ENCODE peak calls at places on chromosomes 5 and 9, in five cellular contexts. One of them, this sample, is unnamed.

GRCh38 chr5:55177078-55177477 is 4.1 kb upstream of the CDC20B start:
- DNase-seq in stomach: no peak
- DNase-seq in stimulated activated CD4-positive, alpha-beta T cell treated with anti-CD3 and anti-CD28 coated beads, TNF-alpha, amount 100 ng/mL, for 4 hours: no peak
- DNase-seq in GM23248: no peak
- DNase-seq in nephron progenitor cell: no peak
- DNase-seq in this sample: no peak

GRCh38 chr9:89418882-89419641 is 78.9 kb downstream of the SEMA4D start:
- DNase-seq in stimulated activated CD4-positive, alpha-beta T cell treated with anti-CD3 and anti-CD28 coated beads, TNF-alpha, amount 100 ng/mL, for 4 hours: peak
- DNase-seq in nephron progenitor cell: no peak
- DNase-seq in stomach: no peak
- DNase-seq in GM23248: no peak
- DNase-seq in this sample: peak

GRCh38 chr5:94407023-94407422 is 211.4 kb downstream of the KIAA0825 start:
- DNase-seq in GM23248: no peak
- DNase-seq in stimulated activated CD4-positive, alpha-beta T cell treated with anti-CD3 and anti-CD28 coated beads, TNF-alpha, amount 100 ng/mL, for 4 hours: no peak
- DNase-seq in nephron progenitor cell: no peak
- DNase-seq in stomach: no peak
- DNase-seq in this sample: no peak

GRCh38 chr5:177087707-177088005 is 941 bp downstream of the FGFR4 start:
- DNase-seq in stimulated activated CD4-positive, alpha-beta T cell treated with anti-CD3 and anti-CD28 coated beads, TNF-alpha, amount 100 ng/mL, for 4 hours: no peak
- DNase-seq in nephron progenitor cell: no peak
- DNase-seq in GM23248: no peak
- DNase-seq in stomach: no peak
- DNase-seq in this sample: no peak

GRCh38 chr5:56269216-56269927 is 36.2 kb upstream of the ANKRD55 start:
- DNase-seq in stimulated activated CD4-positive, alpha-beta T cell treated with anti-CD3 and anti-CD28 coated beads, TNF-alpha, amount 100 ng/mL, for 4 hours: no peak
- DNase-seq in GM23248: peak
- DNase-seq in stomach: no peak
- DNase-seq in nephron progenitor cell: peak
- DNase-seq in this sample: no peak

GRCh38 chr5:181114844-181115778 is 15.9 kb downstream of the OR2V1 start:
- DNase-seq in stimulated activated CD4-positive, alpha-beta T cell treated with anti-CD3 and anti-CD28 coated beads, TNF-alpha, amount 100 ng/mL, for 4 hours: no peak
- DNase-seq in GM23248: peak
- DNase-seq in stomach: no peak
- DNase-seq in nephron progenitor cell: no peak
- DNase-seq in this sample: peak

GRCh38 chr9:78158286-78158685 is 77.6 kb upstream of the CEP78 start:
- DNase-seq in stomach: no peak
- DNase-seq in nephron progenitor cell: no peak
- DNase-seq in GM23248: no peak
- DNase-seq in stimulated activated CD4-positive, alpha-beta T cell treated with anti-CD3 and anti-CD28 coated beads, TNF-alpha, amount 100 ng/mL, for 4 hours: no peak
- DNase-seq in this sample: no peak

GRCh38 chr5:146337928-146338327 is 711 bp upstream of the POU4F3 start:
- DNase-seq in GM23248: no peak
- DNase-seq in stomach: no peak
- DNase-seq in stimulated activated CD4-positive, alpha-beta T cell treated with anti-CD3 and anti-CD28 coated beads, TNF-alpha, amount 100 ng/mL, for 4 hours: no peak
- DNase-seq in nephron progenitor cell: no peak
- DNase-seq in this sample: no peak

GRCh38 chr5:57902035-57902434 is 419.4 kb upstream of the ACTBL2 start:
- DNase-seq in nephron progenitor cell: no peak
- DNase-seq in stimulated activated CD4-positive, alpha-beta T cell treated with anti-CD3 and anti-CD28 coated beads, TNF-alpha, amount 100 ng/mL, for 4 hours: no peak
- DNase-seq in stomach: no peak
- DNase-seq in GM23248: no peak
- DNase-seq in this sample: no peak

GRCh38 chr5:158832096-158832495 is 267.6 kb downstream of the EBF1 start:
- DNase-seq in stimulated activated CD4-positive, alpha-beta T cell treated with anti-CD3 and anti-CD28 coated beads, TNF-alpha, amount 100 ng/mL, for 4 hours: no peak
- DNase-seq in GM23248: peak
- DNase-seq in stomach: no peak
- DNase-seq in nephron progenitor cell: no peak
- DNase-seq in this sample: no peak

GRCh38 chr5:148855249-148856008 is 29.0 kb downstream of the ADRB2 start:
- DNase-seq in nephron progenitor cell: no peak
- DNase-seq in stomach: no peak
- DNase-seq in stimulated activated CD4-positive, alpha-beta T cell treated with anti-CD3 and anti-CD28 coated beads, TNF-alpha, amount 100 ng/mL, for 4 hours: no peak
- DNase-seq in GM23248: no peak
- DNase-seq in this sample: no peak

GRCh38 chr5:98179791-98180755 is 593.4 kb upstream of the RGMB start:
- DNase-seq in stomach: no peak
- DNase-seq in nephron progenitor cell: no peak
- DNase-seq in stimulated activated CD4-positive, alpha-beta T cell treated with anti-CD3 and anti-CD28 coated beads, TNF-alpha, amount 100 ng/mL, for 4 hours: no peak
- DNase-seq in GM23248: peak
- DNase-seq in this sample: no peak

GRCh38 chr5:126107381-126107780 is 315.8 kb upstream of the GRAMD2B start:
- DNase-seq in stomach: no peak
- DNase-seq in GM23248: peak
- DNase-seq in stimulated activated CD4-positive, alpha-beta T cell treated with anti-CD3 and anti-CD28 coated beads, TNF-alpha, amount 100 ng/mL, for 4 hours: no peak
- DNase-seq in nephron progenitor cell: no peak
- DNase-seq in this sample: no peak

GRCh38 chr9:110762783-110763182 is 94.2 kb downstream of the MUSK start:
- DNase-seq in stimulated activated CD4-positive, alpha-beta T cell treated with anti-CD3 and anti-CD28 coated beads, TNF-alpha, amount 100 ng/mL, for 4 hours: no peak
- DNase-seq in stomach: no peak
- DNase-seq in nephron progenitor cell: no peak
- DNase-seq in GM23248: peak
- DNase-seq in this sample: no peak

GRCh38 chr5:19531374-19531952 is 456.5 kb downstream of the CDH18 start:
- DNase-seq in GM23248: peak
- DNase-seq in nephron progenitor cell: no peak
- DNase-seq in stimulated activated CD4-positive, alpha-beta T cell treated with anti-CD3 and anti-CD28 coated beads, TNF-alpha, amount 100 ng/mL, for 4 hours: no peak
- DNase-seq in stomach: no peak
- DNase-seq in this sample: no peak

GRCh38 chr5:107472620-107473064 is 198.1 kb downstream of the EFNA5 start:
- DNase-seq in GM23248: no peak
- DNase-seq in stimulated activated CD4-positive, alpha-beta T cell treated with anti-CD3 and anti-CD28 coated beads, TNF-alpha, amount 100 ng/mL, for 4 hours: no peak
- DNase-seq in stomach: no peak
- DNase-seq in nephron progenitor cell: no peak
- DNase-seq in this sample: no peak

GRCh38 chr5:143224672-143225071 is 178.8 kb downstream of the NR3C1 start:
- DNase-seq in stimulated activated CD4-positive, alpha-beta T cell treated with anti-CD3 and anti-CD28 coated beads, TNF-alpha, amount 100 ng/mL, for 4 hours: no peak
- DNase-seq in stomach: no peak
- DNase-seq in GM23248: no peak
- DNase-seq in nephron progenitor cell: no peak
- DNase-seq in this sample: no peak

GRCh38 chr5:16467363-16468219 is 2.0 kb upstream of the ZNF622 start:
- DNase-seq in GM23248: peak
- DNase-seq in stimulated activated CD4-positive, alpha-beta T cell treated with anti-CD3 and anti-CD28 coated beads, TNF-alpha, amount 100 ng/mL, for 4 hours: no peak
- DNase-seq in nephron progenitor cell: no peak
- DNase-seq in stomach: no peak
- DNase-seq in this sample: no peak

GRCh38 chr5:138180183-138180782 is 1.4 kb downstream of the KIF20A start:
- DNase-seq in stomach: no peak
- DNase-seq in stimulated activated CD4-positive, alpha-beta T cell treated with anti-CD3 and anti-CD28 coated beads, TNF-alpha, amount 100 ng/mL, for 4 hours: no peak
- DNase-seq in GM23248: peak
- DNase-seq in nephron progenitor cell: no peak
- DNase-seq in this sample: no peak

GRCh38 chr5:31106259-31106658 is 87.2 kb upstream of the CDH6 start:
- DNase-seq in stimulated activated CD4-positive, alpha-beta T cell treated with anti-CD3 and anti-CD28 coated beads, TNF-alpha, amount 100 ng/mL, for 4 hours: no peak
- DNase-seq in stomach: no peak
- DNase-seq in nephron progenitor cell: no peak
- DNase-seq in GM23248: no peak
- DNase-seq in this sample: no peak

GRCh38 chr5:84830265-84830664 is 445.6 kb upstream of the EDIL3 start:
- DNase-seq in stomach: no peak
- DNase-seq in stimulated activated CD4-positive, alpha-beta T cell treated with anti-CD3 and anti-CD28 coated beads, TNF-alpha, amount 100 ng/mL, for 4 hours: no peak
- DNase-seq in GM23248: no peak
- DNase-seq in nephron progenitor cell: no peak
- DNase-seq in this sample: no peak

GRCh38 chr9:127634698-127635097 is 22.6 kb downstream of the STXBP1 start:
- DNase-seq in GM23248: no peak
- DNase-seq in stomach: no peak
- DNase-seq in stimulated activated CD4-positive, alpha-beta T cell treated with anti-CD3 and anti-CD28 coated beads, TNF-alpha, amount 100 ng/mL, for 4 hours: no peak
- DNase-seq in nephron progenitor cell: no peak
- DNase-seq in this sample: no peak

GRCh38 chr5:15420201-15420600 is 79.8 kb upstream of the FBXL7 start:
- DNase-seq in GM23248: no peak
- DNase-seq in stimulated activated CD4-positive, alpha-beta T cell treated with anti-CD3 and anti-CD28 coated beads, TNF-alpha, amount 100 ng/mL, for 4 hours: no peak
- DNase-seq in stomach: no peak
- DNase-seq in nephron progenitor cell: no peak
- DNase-seq in this sample: no peak

GRCh38 chr9:129333961-129334743 is 156.1 kb upstream of the IER5L start:
- DNase-seq in stimulated activated CD4-positive, alpha-beta T cell treated with anti-CD3 and anti-CD28 coated beads, TNF-alpha, amount 100 ng/mL, for 4 hours: no peak
- DNase-seq in nephron progenitor cell: peak
- DNase-seq in GM23248: peak
- DNase-seq in stomach: peak
- DNase-seq in this sample: peak

GRCh38 chr9:137382444-137382727 is 40.6 kb downstream of the EXD3 start:
- DNase-seq in GM23248: no peak
- DNase-seq in stimulated activated CD4-positive, alpha-beta T cell treated with anti-CD3 and anti-CD28 coated beads, TNF-alpha, amount 100 ng/mL, for 4 hours: no peak
- DNase-seq in stomach: no peak
- DNase-seq in nephron progenitor cell: no peak
- DNase-seq in this sample: no peak

GRCh38 chr9:693460-694390 is 147.8 kb upstream of the DMRT1 start:
- DNase-seq in stimulated activated CD4-positive, alpha-beta T cell treated with anti-CD3 and anti-CD28 coated beads, TNF-alpha, amount 100 ng/mL, for 4 hours: no peak
- DNase-seq in stomach: no peak
- DNase-seq in GM23248: peak
- DNase-seq in nephron progenitor cell: no peak
- DNase-seq in this sample: no peak

GRCh38 chr5:160159991-160160826 is 41.0 kb upstream of the PWWP2A start:
- DNase-seq in stimulated activated CD4-positive, alpha-beta T cell treated with anti-CD3 and anti-CD28 coated beads, TNF-alpha, amount 100 ng/mL, for 4 hours: no peak
- DNase-seq in nephron progenitor cell: no peak
- DNase-seq in GM23248: no peak
- DNase-seq in stomach: peak
- DNase-seq in this sample: no peak

GRCh38 chr9:126502417-126503332 is 111.1 kb upstream of the LMX1B start:
- DNase-seq in nephron progenitor cell: no peak
- DNase-seq in stomach: no peak
- DNase-seq in GM23248: no peak
- DNase-seq in stimulated activated CD4-positive, alpha-beta T cell treated with anti-CD3 and anti-CD28 coated beads, TNF-alpha, amount 100 ng/mL, for 4 hours: no peak
- DNase-seq in this sample: peak

GRCh38 chr5:37900692-37901091 is 60.9 kb upstream of the GDNF start:
- DNase-seq in stomach: peak
- DNase-seq in nephron progenitor cell: no peak
- DNase-seq in stimulated activated CD4-positive, alpha-beta T cell treated with anti-CD3 and anti-CD28 coated beads, TNF-alpha, amount 100 ng/mL, for 4 hours: no peak
- DNase-seq in GM23248: peak
- DNase-seq in this sample: peak

GRCh38 chr9:83281306-83282255 is 218.6 kb upstream of the RASEF start:
- DNase-seq in GM23248: peak
- DNase-seq in stomach: no peak
- DNase-seq in nephron progenitor cell: no peak
- DNase-seq in stimulated activated CD4-positive, alpha-beta T cell treated with anti-CD3 and anti-CD28 coated beads, TNF-alpha, amount 100 ng/mL, for 4 hours: no peak
- DNase-seq in this sample: peak

GRCh38 chr5:97243352-97243751 is 60.3 kb upstream of the RIOK2 start:
- DNase-seq in stimulated activated CD4-positive, alpha-beta T cell treated with anti-CD3 and anti-CD28 coated beads, TNF-alpha, amount 100 ng/mL, for 4 hours: no peak
- DNase-seq in GM23248: no peak
- DNase-seq in nephron progenitor cell: no peak
- DNase-seq in stomach: no peak
- DNase-seq in this sample: no peak

GRCh38 chr9:27367175-27367798 is 70.3 kb upstream of the EQTN start:
- DNase-seq in nephron progenitor cell: no peak
- DNase-seq in GM23248: no peak
- DNase-seq in stimulated activated CD4-positive, alpha-beta T cell treated with anti-CD3 and anti-CD28 coated beads, TNF-alpha, amount 100 ng/mL, for 4 hours: no peak
- DNase-seq in stomach: no peak
- DNase-seq in this sample: no peak

GRCh38 chr9:105064248-105065118 is 136.5 kb upstream of the ABCA1 start:
- DNase-seq in GM23248: peak
- DNase-seq in stimulated activated CD4-positive, alpha-beta T cell treated with anti-CD3 and anti-CD28 coated beads, TNF-alpha, amount 100 ng/mL, for 4 hours: no peak
- DNase-seq in nephron progenitor cell: peak
- DNase-seq in stomach: peak
- DNase-seq in this sample: peak

GRCh38 chr9:137046094-137046787 is at the start of gene NPDC1:
- DNase-seq in GM23248: peak
- DNase-seq in stomach: peak
- DNase-seq in nephron progenitor cell: peak
- DNase-seq in stimulated activated CD4-positive, alpha-beta T cell treated with anti-CD3 and anti-CD28 coated beads, TNF-alpha, amount 100 ng/mL, for 4 hours: peak
- DNase-seq in this sample: no peak

GRCh38 chr5:43019615-43020293 is 20.4 kb downstream of the ANXA2R start:
- DNase-seq in stomach: peak
- DNase-seq in nephron progenitor cell: peak
- DNase-seq in stimulated activated CD4-positive, alpha-beta T cell treated with anti-CD3 and anti-CD28 coated beads, TNF-alpha, amount 100 ng/mL, for 4 hours: peak
- DNase-seq in GM23248: peak
- DNase-seq in this sample: no peak

GRCh38 chr9:69660304-69660703 is 11.9 kb downstream of the APBA1 start:
- DNase-seq in stomach: no peak
- DNase-seq in nephron progenitor cell: no peak
- DNase-seq in GM23248: no peak
- DNase-seq in stimulated activated CD4-positive, alpha-beta T cell treated with anti-CD3 and anti-CD28 coated beads, TNF-alpha, amount 100 ng/mL, for 4 hours: no peak
- DNase-seq in this sample: no peak

GRCh38 chr9:116378873-116379272 is 225.3 kb downstream of the PAPPA start:
- DNase-seq in stomach: no peak
- DNase-seq in stimulated activated CD4-positive, alpha-beta T cell treated with anti-CD3 and anti-CD28 coated beads, TNF-alpha, amount 100 ng/mL, for 4 hours: no peak
- DNase-seq in nephron progenitor cell: no peak
- DNase-seq in GM23248: no peak
- DNase-seq in this sample: no peak

GRCh38 chr9:117191504-117192375 is 223.1 kb downstream of the ASTN2 start:
- DNase-seq in stimulated activated CD4-positive, alpha-beta T cell treated with anti-CD3 and anti-CD28 coated beads, TNF-alpha, amount 100 ng/mL, for 4 hours: no peak
- DNase-seq in stomach: no peak
- DNase-seq in nephron progenitor cell: no peak
- DNase-seq in GM23248: no peak
- DNase-seq in this sample: no peak

This sample was measured in posterior cingulate gyrus.